ENCODE peak calls at places on chromosomes 16 and 17, in four cellular contexts. N is neural crest cell, X is prostate gland, O is endothelial cell. V is an unnamed sample.
A peak's percentile ranks its signal among the peaks of the same experiment; 100 is the strongest.

GRCh38 chr16:88352261-88353200 is 30.2 kb upstream of the ZNF469 start:
- DNase-seq in O (no peak), X (no peak), N (no peak), V (no peak)

GRCh38 chr16:50297301-50298074 is 31.1 kb downstream of the ADCY7 start:
- DNase-seq in O (no peak), X (no peak), N (no peak), V (no peak)

GRCh38 chr16:14628806-14629611 is 1.1 kb downstream of the PARN start:
- DNase-seq in X (no peak), O (no peak), N (no peak), V (no peak)

GRCh38 chr17:62807812-62808575 is at the start of gene MARCHF10:
- DNase-seq in O (peak; percentile 21), N (no peak), X (no peak), V (peak; percentile 80)

GRCh38 chr16:67910162-67910561 is 17.1 kb downstream of the PSKH1 start:
- DNase-seq in N (no peak), O (no peak), X (no peak), V (no peak)

GRCh38 chr17:9432867-9433495 is 142.6 kb downstream of the STX8 start:
- DNase-seq in N (no peak), O (no peak), X (no peak), V (no peak)

GRCh38 chr17:29590979-29591736 is 1.7 kb upstream of the GIT1 start:
- DNase-seq in N (peak; percentile 50), X (no peak), O (no peak), V (no peak)

GRCh38 chr16:53504665-53505064 is 1.7 kb upstream of the AKTIP start:
- DNase-seq in X (no peak), N (no peak), O (no peak), V (no peak)

GRCh38 chr17:57249520-57249919 is 6.8 kb upstream of the MSI2 start:
- DNase-seq in N (no peak), O (no peak), X (no peak), V (no peak)

GRCh38 chr17:68613739-68614298 is 12.7 kb upstream of the FAM20A start:
- DNase-seq in X (no peak), O (peak; percentile 70), N (peak; percentile 51), V (peak; percentile 23)

GRCh38 chr16:19173059-19173458 is 5.0 kb downstream of the SYT17 start:
- DNase-seq in X (no peak), O (no peak), N (no peak), V (no peak)

GRCh38 chr16:19175492-19176262 is 7.6 kb downstream of the SYT17 start:
- DNase-seq in X (no peak), N (no peak), O (no peak), V (no peak)

GRCh38 chr16:19174478-19174877 is 6.4 kb downstream of the SYT17 start:
- DNase-seq in O (no peak), X (no peak), N (no peak), V (no peak)

GRCh38 chr16:19172098-19172780 is 4.2 kb downstream of the SYT17 start:
- DNase-seq in O (no peak), N (no peak), X (no peak), V (no peak)

DNA sequence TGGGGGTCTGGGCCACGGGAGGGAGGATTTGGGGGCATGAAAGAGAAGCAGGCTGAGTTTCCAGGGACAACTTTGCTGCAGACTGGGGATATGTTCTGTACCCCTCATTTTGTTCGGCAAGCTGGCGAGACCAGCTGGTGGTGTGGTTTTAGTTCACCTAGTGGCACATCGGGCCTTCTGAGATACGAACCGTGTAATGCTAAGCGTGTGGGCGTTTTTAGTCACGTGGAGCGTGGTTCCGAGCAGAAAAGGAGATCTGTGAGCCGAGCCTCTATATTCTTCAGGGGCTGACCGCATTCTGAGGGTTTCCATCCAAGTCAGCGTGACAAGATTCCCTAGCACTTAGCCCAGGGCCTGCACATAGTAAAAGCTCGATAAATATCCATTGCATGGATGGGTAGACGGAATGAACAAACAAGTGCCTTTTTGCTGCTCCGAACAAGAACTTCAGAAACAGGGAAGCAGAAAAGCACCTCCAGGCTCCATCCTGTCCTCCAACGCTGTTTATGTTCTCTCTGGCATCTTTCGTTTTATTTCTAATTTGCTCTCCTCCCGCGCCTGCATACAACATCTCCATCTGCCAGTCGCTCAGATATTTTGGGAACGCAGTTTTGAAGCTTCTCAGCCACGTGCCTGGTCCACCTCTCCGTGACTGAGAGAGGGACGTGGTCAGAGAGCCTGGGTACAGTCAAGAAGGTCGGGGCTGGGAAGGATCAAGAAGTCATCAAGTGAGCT is 5.8 kb downstream of the SYT17 start:
- DNase-seq in O (no peak), X (no peak), N (no peak), V (no peak)
- TF ChIP-seq CTCF in O (no peak), X (no peak), N (no peak), V (no peak)

GRCh38 chr16:7397901-7398300 is 65.3 kb downstream of the RBFOX1 start:
- DNase-seq in X (no peak), O (no peak), N (no peak), V (no peak)

GRCh38 chr16:7394936-7395335 is 62.3 kb downstream of the RBFOX1 start:
- DNase-seq in O (no peak), N (no peak), X (no peak), V (no peak)

GRCh38 chr16:7399296-7399695 is 66.7 kb downstream of the RBFOX1 start:
- DNase-seq in N (no peak), X (no peak), O (no peak), V (no peak)

GRCh38 chr16:7400117-7400890 is 67.7 kb downstream of the RBFOX1 start:
- DNase-seq in X (no peak), O (no peak), N (no peak), V (no peak)

DNA sequence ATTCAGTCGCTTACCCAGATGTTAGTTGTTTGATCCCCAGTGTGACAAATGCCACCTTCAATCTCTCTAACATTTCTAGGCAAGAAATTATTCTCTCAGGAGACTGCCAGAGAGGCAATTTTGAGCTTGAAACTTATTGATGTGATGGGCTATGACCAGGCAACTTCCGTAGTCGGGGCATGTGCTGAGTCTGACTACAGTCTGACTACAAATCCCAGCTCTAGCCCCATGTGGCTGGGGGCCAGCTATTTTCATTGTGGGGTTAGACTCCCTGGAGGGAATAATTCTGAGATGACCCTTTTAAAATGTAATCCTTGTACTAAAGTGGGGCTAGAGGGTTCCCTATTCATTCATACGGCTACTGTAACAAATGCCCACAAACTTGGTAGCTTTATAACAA is 65.9 kb downstream of the RBFOX1 start:
- DNase-seq in O (no peak), X (no peak), N (no peak), V (no peak)
- TF ChIP-seq CTCF in O (no peak), X (no peak), N (no peak), V (no peak)

GRCh38 chr17:53148058-53148457 is 674.7 kb upstream of the KIF2B start:
- DNase-seq in N (no peak), X (no peak), O (no peak), V (no peak)

GRCh38 chr17:53150101-53150698 is 672.5 kb upstream of the KIF2B start:
- DNase-seq in X (no peak), O (no peak), N (no peak), V (no peak)
- TF ChIP-seq CTCF in X (no peak), O (no peak), N (peak; percentile 59), V (no peak)

GRCh38 chr16:69195371-69196029 is 8.5 kb downstream of the SNTB2 start:
- DNase-seq in O (no peak), X (no peak), N (no peak), V (no peak)
- TF ChIP-seq CTCF in O (no peak), X (no peak), N (no peak), V (no peak)

GRCh38 chr16:19680972-19681371 is 37.1 kb downstream of the KNOP1 start:
- DNase-seq in X (no peak), O (no peak), N (no peak), V (no peak)
- TF ChIP-seq CTCF in X (no peak), O (no peak), N (no peak), V (no peak)

DNA sequence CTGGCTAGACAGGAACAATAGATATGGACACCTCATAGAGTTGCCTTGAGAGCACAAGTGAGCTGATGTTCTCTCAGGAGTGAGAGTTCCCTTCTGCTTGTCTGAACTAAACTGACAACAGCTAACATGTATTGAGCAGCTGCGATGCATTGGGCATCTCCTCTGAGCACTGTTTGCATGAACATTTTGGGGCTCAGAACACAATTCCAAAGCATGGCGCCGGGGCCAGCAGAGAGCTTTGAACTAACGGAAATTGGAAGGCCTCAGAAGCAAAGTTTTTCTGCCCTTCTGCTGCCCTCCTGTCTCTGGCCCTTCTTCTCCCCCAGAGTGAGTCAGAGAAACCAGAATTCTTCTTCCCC is 38.1 kb downstream of the TRPV2 start:
- DNase-seq in O (no peak), X (no peak), N (no peak), V (no peak)
- TF ChIP-seq CTCF in O (no peak), X (no peak), N (no peak), V (no peak)

GRCh38 chr17:71286625-71287024 is 834.2 kb upstream of the SOX9 start:
- DNase-seq in N (no peak), O (no peak), X (no peak), V (no peak)
- TF ChIP-seq CTCF in N (no peak), O (no peak), X (no peak), V (no peak)

GRCh38 chr17:34066528-34066927 is 188.6 kb upstream of the CCL2 start:
- DNase-seq in N (no peak), O (no peak), X (no peak), V (no peak)
- TF ChIP-seq CTCF in N (no peak), O (no peak), X (no peak), V (no peak)

V was measured in GM13976.